ENCODE peak calls at places on chromosomes 7 and 10, in ten cellular contexts. Q, E, V, X, J, B, H, W, O and C are unnamed samples.

GRCh38 chr7:140581411-140581810 is 59.2 kb downstream of the DENND2A start:
- DNase-seq in B (no peak), X (no peak), O (no peak), H (no peak), E (no peak), V (peak; percentile 92), J (no peak), Q (no peak), W (no peak), C (no peak)

GRCh38 chr7:63233881-63234280 is 764.8 kb upstream of the ZNF722 start:
- DNase-seq in Q (no peak), X (no peak), O (no peak), W (no peak), V (no peak), B (no peak), H (no peak), J (no peak), E (no peak), C (no peak)

GRCh38 chr10:96255569-96256335 is 15.6 kb downstream of the BLNK start:
- DNase-seq in J (no peak), V (no peak), O (no peak), B (no peak), X (no peak), H (no peak), W (no peak), Q (no peak), E (no peak), C (no peak)

GRCh38 chr7:151088019-151088855 is 2.0 kb downstream of the AGAP3 start:
- DNase-seq in W (peak; percentile 53), X (peak; percentile 41), H (no peak), Q (no peak), V (no peak), E (no peak), B (no peak), J (no peak), O (no peak), C (no peak)

GRCh38 chr7:114086906-114087651 is 168.3 kb upstream of the PPP1R3A start:
- DNase-seq in Q (peak; percentile 72), O (peak; percentile 73), H (no peak), V (no peak), J (peak; percentile 26), X (peak; percentile 64), E (peak; percentile 25), B (peak; percentile 73), W (peak; percentile 52), C (no peak)

GRCh38 chr7:115299379-115300038 is 377.6 kb downstream of the MDFIC start:
- DNase-seq in J (no peak), O (no peak), Q (no peak), H (no peak), X (no peak), B (no peak), V (no peak), E (no peak), W (peak; percentile 76), C (no peak)

GRCh38 chr7:36348256-36348655 is 41.4 kb upstream of the ANLN start:
- DNase-seq in J (no peak), Q (no peak), E (peak; percentile 66), V (peak; percentile 36), X (no peak), W (no peak), B (no peak), H (no peak), O (no peak), C (peak; percentile 2)

GRCh38 chr7:137642031-137642430 is 204.7 kb downstream of the DGKI start:
- DNase-seq in J (no peak), O (no peak), W (no peak), V (peak; percentile 43), X (no peak), E (no peak), Q (no peak), B (no peak), H (no peak), C (no peak)

GRCh38 chr10:78852856-78853255 is 215.9 kb upstream of the ZMIZ1 start:
- DNase-seq in V (no peak), W (peak; percentile 70), O (peak; percentile 42), X (peak; percentile 46), E (peak; percentile 51), Q (no peak), B (no peak), J (no peak), H (peak; percentile 17), C (no peak)

GRCh38 chr10:17781856-17782255 is 27.3 kb upstream of the MRC1 start:
- DNase-seq in W (peak; percentile 56), X (no peak), V (no peak), J (peak; percentile 4), Q (no peak), O (no peak), H (peak; percentile 6), E (no peak), B (no peak), C (no peak)

GRCh38 chr7:116797611-116798010 is 64.8 kb upstream of the CAPZA2 start:
- DNase-seq in W (no peak), O (peak; percentile 59), E (peak; percentile 17), Q (no peak), H (no peak), B (no peak), J (no peak), V (no peak), X (no peak), C (no peak)

GRCh38 chr7:84070770-84071169 is 123.8 kb downstream of the SEMA3A start:
- DNase-seq in O (no peak), J (no peak), E (no peak), H (no peak), X (no peak), B (no peak), Q (no peak), W (no peak), V (no peak), C (no peak)

GRCh38 chr10:12835709-12836108 is 165.8 kb downstream of the CCDC3 start:
- DNase-seq in B (no peak), E (peak; percentile 38), Q (no peak), O (no peak), W (no peak), X (no peak), H (no peak), J (no peak), V (no peak), C (no peak)

GRCh38 chr10:71234017-71234894 is 21.9 kb downstream of the UNC5B start:
- DNase-seq in O (no peak), J (no peak), Q (no peak), E (no peak), V (no peak), B (no peak), W (no peak), X (peak; percentile 22), H (no peak), C (no peak)

GRCh38 chr10:124992462-124993344 is 50.8 kb downstream of the ZRANB1 start:
- DNase-seq in W (peak; percentile 83), Q (no peak), H (peak; percentile 42), O (peak; percentile 77), E (peak; percentile 79), X (peak; percentile 49), J (peak; percentile 57), V (peak; percentile 44), B (peak; percentile 36), C (peak; percentile 81)

GRCh38 chr10:58440484-58440883 is 55.3 kb downstream of the TFAM start:
- DNase-seq in O (no peak), X (no peak), W (no peak), E (no peak), B (no peak), Q (no peak), H (no peak), V (no peak), J (no peak), C (no peak)

GRCh38 chr10:110613341-110613995 is 30.7 kb upstream of the RBM20 start:
- DNase-seq in O (no peak), B (no peak), E (no peak), X (no peak), J (no peak), W (peak; percentile 26), Q (no peak), V (no peak), H (peak; percentile 77), C (no peak)
- TF ChIP-seq CTCF in O (no peak), B (peak; percentile 3), E (no peak), X (no peak), J (no peak), W (no peak), Q (no peak), V (no peak), H (no peak), C (no peak)

DNA sequence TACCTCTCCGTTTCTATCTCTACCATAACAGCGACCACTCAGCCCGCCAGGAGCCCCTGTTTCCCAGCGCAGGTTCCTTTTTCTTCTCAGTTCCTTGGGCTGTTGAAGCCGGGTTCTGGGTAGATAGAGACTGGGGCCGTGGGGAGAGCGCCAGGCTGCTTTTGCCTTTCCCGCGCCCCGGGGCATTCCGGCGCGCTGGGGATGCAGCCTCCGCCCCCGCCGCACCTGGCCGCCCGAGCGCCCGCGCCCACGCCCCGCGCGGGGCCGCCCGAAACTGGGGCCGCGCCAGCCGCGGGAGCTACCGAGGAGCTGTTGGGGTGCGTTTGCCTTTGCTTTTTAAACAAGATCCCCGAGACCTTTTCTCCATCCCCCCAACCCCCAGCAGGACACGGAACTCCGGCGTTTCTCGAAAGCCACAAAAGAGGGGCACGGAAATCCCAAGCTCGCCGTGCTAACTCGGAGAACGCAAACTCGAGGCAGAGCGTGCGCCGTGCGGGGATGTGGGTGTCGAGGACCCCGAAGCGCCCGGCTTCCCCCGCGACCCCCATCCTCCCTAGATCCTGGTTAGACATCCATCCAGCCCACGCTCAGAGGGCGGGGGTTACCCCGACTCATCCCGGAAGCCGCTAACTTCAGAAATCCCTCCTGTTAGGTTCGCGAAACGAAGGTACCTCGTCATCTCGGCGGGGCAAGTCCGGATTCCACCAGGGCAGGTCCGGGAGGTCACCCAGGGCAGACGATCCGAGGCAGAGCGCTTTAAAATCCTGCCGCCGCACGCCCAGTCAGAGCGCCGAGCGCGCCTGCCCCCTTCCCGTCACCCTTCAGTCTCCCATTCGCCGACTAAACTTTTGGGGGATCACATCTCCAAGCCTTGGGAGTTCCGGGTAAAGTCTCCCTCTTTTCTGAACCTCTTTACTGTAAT is 1.0 kb downstream of the GRM8 start:
- DNase-seq in J (peak; percentile 37), Q (peak; percentile 65), O (peak; percentile 35), X (peak; percentile 50), V (no peak), H (peak; percentile 32), E (no peak), W (peak; percentile 60), B (peak; percentile 61), C (no peak)
- H3K4me3 ChIP-seq in J (peak overlapping the region; percentile 39), Q (peak overlapping the region; percentile 56), O (peak overlapping the region; percentile 93), X (no peak overlapping the region), V (no peak overlapping the region), H (peak overlapping the region; percentile 69), E (peak overlapping the region; percentile 66), W (peak overlapping the region; percentile 95), B (peak overlapping the region; percentile 88), C (peak overlapping the region; percentile 70)

GRCh38 chr10:100009283-100009792 is 409 bp downstream of the DNMBP start:
- DNase-seq in E (peak; percentile 39), J (no peak), H (no peak), O (peak; percentile 70), W (no peak), B (peak; percentile 63), Q (peak; percentile 86), V (no peak), X (no peak), C (no peak)
- TF ChIP-seq CTCF in E (peak; percentile 47), J (peak; percentile 55), H (peak; percentile 61), O (peak; percentile 18), W (peak; percentile 57), B (peak; percentile 38), Q (no peak), V (peak; percentile 27), X (no peak), C (peak; percentile 56)

DNA sequence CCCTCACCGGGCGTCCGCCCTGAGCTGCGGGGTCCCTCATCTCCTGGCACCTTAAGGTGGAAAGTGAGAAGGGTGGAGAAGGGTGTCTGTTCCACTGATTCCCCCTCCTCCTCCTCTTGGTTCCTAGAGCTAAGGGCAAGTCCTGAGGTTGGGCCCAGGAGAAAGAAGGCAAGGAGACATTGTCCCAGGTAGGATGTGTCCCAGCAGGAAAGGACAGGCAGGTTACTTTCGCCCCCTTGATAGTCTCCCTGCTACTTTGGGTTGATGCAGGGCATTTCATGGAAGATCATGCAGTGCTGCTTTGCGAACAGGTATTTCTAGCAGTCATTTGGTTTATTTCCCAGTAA is 582 bp downstream of the STEAP2 start:
- DNase-seq in E (no peak), H (no peak), W (peak; percentile 35), X (no peak), J (no peak), V (no peak), Q (no peak), B (no peak), O (peak; percentile 46), C (no peak)
- H3K4me3 ChIP-seq in E (peak overlapping the region; percentile 69), H (no peak overlapping the region), W (peak overlapping the region; percentile 92), X (peak overlapping the region; percentile 61), J (peak overlapping the region; percentile 55), V (peak overlapping the region; percentile 59), Q (peak overlapping the region; percentile 79), B (no peak overlapping the region), O (peak overlapping the region; percentile 65), C (peak overlapping the region; percentile 61)